ENCODE peak calls at places on chromosomes 3 and 15, in nine cellular contexts. W, V, M, Q, A, T, K, U and R are unnamed samples.

GRCh38 chr15:84828433-84828908 is 11.3 kb downstream of the ALPK3 start:
- DNase-seq in W (no peak), V (no peak), M (no peak), Q (no peak), A (no peak), T (no peak), K (no peak), U (no peak), R (peak; percentile 51)

GRCh38 chr3:47469616-47470015 is 6.1 kb downstream of the SCAP start:
- DNase-seq in W (no peak), V (no peak), M (no peak), Q (no peak), A (no peak), T (no peak), K (no peak), U (no peak), R (no peak)

GRCh38 chr3:146594843-146595482 is 10.2 kb downstream of the PLSCR5 start:
- DNase-seq in W (no peak), V (peak; percentile 19), M (peak; percentile 53), Q (no peak), A (no peak), T (no peak), K (peak; percentile 33), U (no peak), R (no peak)

GRCh38 chr3:112646623-112647022 is 5.7 kb upstream of the CCDC80 start:
- DNase-seq in W (no peak), V (no peak), M (peak; percentile 86), Q (no peak), A (peak; percentile 54), T (no peak), K (no peak), U (no peak), R (peak; percentile 57)

GRCh38 chr3:46865546-46865945 is 2.3 kb upstream of the MYL3 start:
- DNase-seq in W (peak; percentile 13), V (no peak), M (no peak), Q (peak; percentile 15), A (no peak), T (no peak), K (no peak), U (no peak), R (no peak)

GRCh38 chr3:110664148-110664547 is 407.5 kb upstream of the NECTIN3 start:
- DNase-seq in W (no peak), V (no peak), M (no peak), Q (no peak), A (no peak), T (no peak), K (no peak), U (no peak), R (no peak)

GRCh38 chr3:79506751-79507150 is 261.0 kb downstream of the ROBO1 start:
- DNase-seq in W (no peak), V (no peak), M (no peak), Q (no peak), A (no peak), T (no peak), K (no peak), U (no peak), R (no peak)

GRCh38 chr15:66843581-66843980 is 141.5 kb downstream of the SMAD6 start:
- DNase-seq in W (no peak), V (no peak), M (no peak), Q (no peak), A (peak; percentile 45), T (no peak), K (no peak), U (no peak), R (no peak)

GRCh38 chr3:128418900-128419299 is 47.8 kb downstream of the DNAJB8 start:
- DNase-seq in W (no peak), V (no peak), M (no peak), Q (no peak), A (no peak), T (no peak), K (no peak), U (no peak), R (no peak)

GRCh38 chr3:160126046-160126445 is 99.2 kb upstream of the C3orf80 start:
- DNase-seq in W (no peak), V (no peak), M (no peak), Q (no peak), A (no peak), T (no peak), K (no peak), U (no peak), R (no peak)

GRCh38 chr3:160126761-160127160 is 98.5 kb upstream of the C3orf80 start:
- DNase-seq in W (no peak), V (no peak), M (no peak), Q (no peak), A (no peak), T (no peak), K (no peak), U (no peak), R (no peak)

GRCh38 chr3:160124224-160124623 is 101.0 kb upstream of the C3orf80 start:
- DNase-seq in W (no peak), V (no peak), M (no peak), Q (no peak), A (no peak), T (no peak), K (no peak), U (no peak), R (no peak)

GRCh38 chr3:160127308-160127707 is 97.9 kb upstream of the C3orf80 start:
- DNase-seq in W (no peak), V (no peak), M (peak; percentile 32), Q (no peak), A (no peak), T (no peak), K (no peak), U (no peak), R (no peak)

DNA sequence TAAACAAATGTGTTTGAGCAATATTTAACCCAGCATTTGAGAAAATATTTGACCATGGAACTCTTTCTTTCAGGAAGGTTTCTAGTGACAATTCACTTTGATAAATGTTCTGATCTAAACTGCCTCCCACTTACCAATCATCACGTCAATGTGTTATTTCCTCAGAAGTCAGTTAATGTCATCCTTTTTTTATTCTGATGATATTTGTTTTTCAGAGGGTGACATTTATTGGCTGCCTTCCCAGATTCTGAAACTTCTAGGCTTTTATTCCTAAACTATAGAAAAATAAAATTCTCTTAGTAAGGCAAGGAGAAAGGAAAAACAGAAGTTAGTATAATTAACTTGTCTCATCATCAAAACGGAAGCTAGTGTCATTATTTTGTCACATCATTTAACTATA is 100.0 kb upstream of the C3orf80 start:
- DNase-seq in W (no peak), V (no peak), M (no peak), Q (no peak), A (no peak), T (no peak), K (no peak), U (no peak), R (no peak)
- H3K27me3 ChIP-seq in W (no peaks in the 10 kb centered on the region), V (no peaks in the 10 kb centered on the region), M (no peaks in the 10 kb centered on the region), Q (peaks cover 6% of the 10 kb centered on the region), A (no peaks in the 10 kb centered on the region), T (no peaks in the 10 kb centered on the region), K (no peaks in the 10 kb centered on the region), U (no peaks in the 10 kb centered on the region), R (no peaks in the 10 kb centered on the region)

GRCh38 chr3:72086712-72087093 is 301.8 kb upstream of the PROK2 start:
- DNase-seq in W (no peak), V (no peak), M (no peak), Q (no peak), A (no peak), T (no peak), K (no peak), U (no peak), R (no peak)
- H3K4me1 ChIP-seq in W (no peaks in the 10 kb centered on the region), V (peaks cover 3% of the 10 kb centered on the region), M (no peaks in the 10 kb centered on the region), Q (no peaks in the 10 kb centered on the region), A (peaks cover 2% of the 10 kb centered on the region), T (no peaks in the 10 kb centered on the region), K (no peaks in the 10 kb centered on the region), U (no peaks in the 10 kb centered on the region), R (no peaks in the 10 kb centered on the region)

DNA sequence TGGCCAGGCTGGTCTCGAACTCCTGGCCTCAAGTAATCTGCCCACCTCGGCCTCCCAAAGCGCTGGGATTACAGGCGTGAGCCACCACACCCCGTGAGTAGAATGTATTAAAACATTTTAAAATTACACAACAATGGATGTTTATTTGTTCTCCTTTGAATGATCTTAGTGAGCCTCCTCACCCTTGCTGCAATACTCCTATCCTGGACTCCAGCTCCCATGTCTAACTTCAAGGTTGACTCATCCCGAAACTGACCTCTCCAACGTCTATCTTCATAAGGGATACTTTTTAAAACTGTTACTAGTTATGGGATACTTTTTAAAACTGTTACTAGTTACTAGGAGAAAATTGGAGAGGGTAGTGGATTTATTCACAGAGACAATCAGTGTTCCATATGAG is 17.8 kb upstream of the RHCG start:
- DNase-seq in W (no peak), V (no peak), M (no peak), Q (no peak), A (no peak), T (no peak), K (no peak), U (no peak), R (no peak)
- H3K27me3 ChIP-seq in W (peaks cover 15% of the 10 kb centered on the region), V (no peaks in the 10 kb centered on the region), M (no peaks in the 10 kb centered on the region), Q (peaks cover 29% of the 10 kb centered on the region), A (no peaks in the 10 kb centered on the region), T (peaks cover 30% of the 10 kb centered on the region), K (peaks cover 30% of the 10 kb centered on the region), U (peaks cover 4% of the 10 kb centered on the region), R (peaks cover 25% of the 10 kb centered on the region)

DNA sequence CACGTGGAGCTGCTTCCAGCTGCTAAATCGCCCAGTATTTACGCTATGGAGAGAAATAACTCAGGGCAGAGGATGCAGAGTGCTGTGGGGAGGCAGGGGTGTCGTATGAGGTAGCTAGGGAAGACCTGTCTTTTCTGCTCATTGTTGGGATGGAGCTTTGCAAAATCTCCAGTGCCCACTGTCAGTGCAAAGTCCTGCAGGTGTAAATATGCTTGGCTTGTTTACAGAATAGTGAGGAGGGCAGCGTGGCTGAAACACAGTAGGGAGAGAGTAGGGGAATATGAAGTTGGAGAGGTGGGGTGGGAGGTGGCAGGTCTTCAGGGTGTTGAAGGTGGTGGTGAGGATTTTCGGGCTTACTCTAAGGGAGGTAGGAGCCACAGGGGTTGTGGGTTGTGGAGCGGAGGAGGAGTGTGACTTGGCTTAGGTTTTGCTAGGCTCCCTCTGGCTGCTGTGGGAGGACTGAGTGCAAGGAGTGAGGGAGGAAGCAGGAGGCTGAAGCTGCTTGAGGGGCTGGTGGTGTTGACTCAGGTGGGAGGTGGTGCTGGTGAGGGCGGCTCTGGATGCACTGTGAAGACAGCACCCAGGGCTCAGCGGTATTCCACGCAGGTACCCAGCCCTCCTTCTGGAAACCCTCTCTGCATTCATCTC is 125.7 kb downstream of the FBLN2 start:
- DNase-seq in W (no peak), V (no peak), M (no peak), Q (no peak), A (no peak), T (no peak), K (no peak), U (no peak), R (no peak)
- H3K4me1 ChIP-seq in W (no peaks in the 10 kb centered on the region), V (no peaks in the 10 kb centered on the region), M (no peaks in the 10 kb centered on the region), Q (no peaks in the 10 kb centered on the region), A (no peaks in the 10 kb centered on the region), T (no peaks in the 10 kb centered on the region), K (no peaks in the 10 kb centered on the region), U (no peaks in the 10 kb centered on the region), R (no peaks in the 10 kb centered on the region)

GRCh38 chr3:139934557-139935070 is 371 bp upstream of the CLSTN2 start:
- DNase-seq in W (peak; percentile 66), V (peak; percentile 85), M (no peak), Q (peak; percentile 74), A (peak; percentile 92), T (peak; percentile 45), K (no peak), U (no peak), R (peak; percentile 95)
- H3K27me3 ChIP-seq in W (peaks cover 33% of the 10 kb centered on the region), V (peaks cover 58% of the 10 kb centered on the region), M (peaks cover 33% of the 10 kb centered on the region), Q (peaks cover 27% of the 10 kb centered on the region), A (peaks cover 11% of the 10 kb centered on the region), T (peaks cover 36% of the 10 kb centered on the region), K (peaks cover 22% of the 10 kb centered on the region), U (no peaks in the 10 kb centered on the region), R (peaks cover 45% of the 10 kb centered on the region)